ENCODE peak calls at places on chromosomes 4 and X, in ten cellular contexts. One of them, this sample, is unnamed.

GRCh38 chr4:83870551-83870950 is 334.6 kb downstream of the GPAT3 start:
- DNase-seq in GM23338: no peak
- DNase-seq in OCI-LY7: no peak
- DNase-seq in H9: no peak
- DNase-seq in mammary epithelial cell: no peak
- DNase-seq in tibial nerve: no peak
- DNase-seq in GM12878: no peak
- DNase-seq in IMR-90: no peak
- DNase-seq in body of pancreas: no peak
- DNase-seq in pancreas: no peak
- DNase-seq in this sample: no peak

GRCh38 chr4:121140712-121141111 is 23.4 kb downstream of the TNIP3 start:
- DNase-seq in GM23338: no peak
- DNase-seq in OCI-LY7: no peak
- DNase-seq in H9: no peak
- DNase-seq in mammary epithelial cell: no peak
- DNase-seq in tibial nerve: no peak
- DNase-seq in GM12878: no peak
- DNase-seq in IMR-90: peak
- DNase-seq in body of pancreas: no peak
- DNase-seq in pancreas: no peak
- DNase-seq in this sample: no peak

GRCh38 chr4:150976478-150977118 is 38.5 kb downstream of the LRBA start:
- DNase-seq in GM23338: peak
- DNase-seq in OCI-LY7: no peak
- DNase-seq in H9: peak
- DNase-seq in mammary epithelial cell: no peak
- DNase-seq in tibial nerve: no peak
- DNase-seq in GM12878: no peak
- DNase-seq in IMR-90: no peak
- DNase-seq in body of pancreas: no peak
- DNase-seq in pancreas: no peak
- DNase-seq in this sample: no peak

GRCh38 chrX:121407627-121408026 is 360.2 kb downstream of the GLUD2 start:
- DNase-seq in GM23338: peak
- DNase-seq in OCI-LY7: no peak
- DNase-seq in H9: peak
- DNase-seq in mammary epithelial cell: no peak
- DNase-seq in tibial nerve: no peak
- DNase-seq in GM12878: no peak
- DNase-seq in IMR-90: no peak
- DNase-seq in body of pancreas: no peak
- DNase-seq in pancreas: no peak
- DNase-seq in this sample: no peak

GRCh38 chr4:23775694-23776093 is 114.2 kb downstream of the PPARGC1A start:
- DNase-seq in GM23338: no peak
- DNase-seq in OCI-LY7: no peak
- DNase-seq in H9: peak
- DNase-seq in mammary epithelial cell: peak
- DNase-seq in tibial nerve: no peak
- DNase-seq in GM12878: no peak
- DNase-seq in IMR-90: no peak
- DNase-seq in body of pancreas: peak
- DNase-seq in pancreas: no peak
- DNase-seq in this sample: no peak

GRCh38 chr4:20299515-20299914 is 47.8 kb downstream of the SLIT2 start:
- DNase-seq in GM23338: peak
- DNase-seq in OCI-LY7: peak
- DNase-seq in H9: no peak
- DNase-seq in mammary epithelial cell: no peak
- DNase-seq in tibial nerve: no peak
- DNase-seq in GM12878: no peak
- DNase-seq in IMR-90: peak
- DNase-seq in body of pancreas: no peak
- DNase-seq in pancreas: no peak
- DNase-seq in this sample: no peak

GRCh38 chr4:53479731-53480525 is 102.5 kb downstream of the FIP1L1 start:
- DNase-seq in GM23338: no peak
- DNase-seq in OCI-LY7: no peak
- DNase-seq in H9: no peak
- DNase-seq in mammary epithelial cell: peak
- DNase-seq in tibial nerve: no peak
- DNase-seq in GM12878: no peak
- DNase-seq in IMR-90: peak
- DNase-seq in body of pancreas: no peak
- DNase-seq in pancreas: no peak
- DNase-seq in this sample: no peak

GRCh38 chrX:88990882-88991582 is 244.0 kb downstream of the CPXCR1 start:
- DNase-seq in GM23338: no peak
- DNase-seq in OCI-LY7: no peak
- DNase-seq in H9: no peak
- DNase-seq in mammary epithelial cell: no peak
- DNase-seq in tibial nerve: no peak
- DNase-seq in GM12878: no peak
- DNase-seq in IMR-90: no peak
- DNase-seq in body of pancreas: no peak
- DNase-seq in pancreas: no peak
- DNase-seq in this sample: no peak

GRCh38 chr4:101885574-101885973 is 95.0 kb downstream of the BANK1 start:
- DNase-seq in GM23338: no peak
- DNase-seq in OCI-LY7: no peak
- DNase-seq in H9: no peak
- DNase-seq in mammary epithelial cell: no peak
- DNase-seq in tibial nerve: no peak
- DNase-seq in GM12878: no peak
- DNase-seq in IMR-90: no peak
- DNase-seq in body of pancreas: no peak
- DNase-seq in pancreas: no peak
- DNase-seq in this sample: no peak

GRCh38 chrX:134374910-134375309 is 85.1 kb upstream of the HPRT1 start:
- DNase-seq in GM23338: no peak
- DNase-seq in OCI-LY7: no peak
- DNase-seq in H9: no peak
- DNase-seq in mammary epithelial cell: no peak
- DNase-seq in tibial nerve: no peak
- DNase-seq in GM12878: no peak
- DNase-seq in IMR-90: no peak
- DNase-seq in body of pancreas: no peak
- DNase-seq in pancreas: no peak
- DNase-seq in this sample: no peak
- H3K27ac ChIP-seq in GM23338: no peak
- H3K27ac ChIP-seq in OCI-LY7: peak
- H3K27ac ChIP-seq in H9: no peak
- H3K27ac ChIP-seq in mammary epithelial cell: no peak
- H3K27ac ChIP-seq in tibial nerve: no peak
- H3K27ac ChIP-seq in GM12878: no peak
- H3K27ac ChIP-seq in IMR-90: no peak
- H3K27ac ChIP-seq in body of pancreas: no peak
- H3K27ac ChIP-seq in pancreas: peak
- H3K27ac ChIP-seq in this sample: no peak

DNA sequence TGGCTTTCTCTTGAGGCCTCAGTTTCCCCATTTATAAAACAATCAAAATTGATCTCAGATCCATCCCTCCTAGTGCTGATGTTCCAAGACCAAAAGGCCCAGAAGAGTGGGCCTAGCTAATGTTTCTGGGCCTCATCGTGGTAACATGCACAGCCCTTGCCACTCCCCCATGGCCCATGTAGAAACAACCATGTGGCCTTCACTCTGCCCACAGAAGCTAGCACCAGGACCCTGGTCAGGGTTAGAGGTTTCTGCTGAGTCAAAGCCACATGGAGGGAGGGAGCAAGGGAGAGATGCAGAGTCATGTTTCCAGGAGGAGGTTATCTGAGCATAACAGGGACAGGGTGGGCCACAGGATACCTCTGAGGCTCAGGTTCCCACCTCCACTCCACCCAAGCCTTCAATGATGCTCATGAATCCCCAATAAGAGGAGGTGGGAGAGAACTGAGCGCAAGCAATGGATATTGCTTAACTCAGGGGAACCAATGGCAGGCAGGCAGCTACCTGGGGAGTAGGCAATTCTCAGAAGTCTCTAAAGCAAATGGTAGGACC is 16.9 kb downstream of the OTUD5 start:
- DNase-seq in GM23338: no peak
- DNase-seq in OCI-LY7: no peak
- DNase-seq in H9: no peak
- DNase-seq in mammary epithelial cell: no peak
- DNase-seq in tibial nerve: no peak
- DNase-seq in GM12878: no peak
- DNase-seq in IMR-90: no peak
- DNase-seq in body of pancreas: no peak
- DNase-seq in pancreas: no peak
- DNase-seq in this sample: no peak
- H3K27ac ChIP-seq in GM23338: no peak
- H3K27ac ChIP-seq in OCI-LY7: peak
- H3K27ac ChIP-seq in H9: no peak
- H3K27ac ChIP-seq in mammary epithelial cell: no peak
- H3K27ac ChIP-seq in tibial nerve: no peak
- H3K27ac ChIP-seq in GM12878: peak
- H3K27ac ChIP-seq in IMR-90: no peak
- H3K27ac ChIP-seq in body of pancreas: no peak
- H3K27ac ChIP-seq in pancreas: no peak
- H3K27ac ChIP-seq in this sample: no peak

GRCh38 chrX:12947545-12948235 is 27.2 kb upstream of the TMSB4X start:
- DNase-seq in GM23338: no peak
- DNase-seq in OCI-LY7: no peak
- DNase-seq in H9: no peak
- DNase-seq in mammary epithelial cell: no peak
- DNase-seq in tibial nerve: no peak
- DNase-seq in GM12878: no peak
- DNase-seq in IMR-90: no peak
- DNase-seq in body of pancreas: peak
- DNase-seq in pancreas: no peak
- DNase-seq in this sample: no peak
- H3K27ac ChIP-seq in GM23338: no peak
- H3K27ac ChIP-seq in OCI-LY7: no peak
- H3K27ac ChIP-seq in H9: no peak
- H3K27ac ChIP-seq in mammary epithelial cell: peak
- H3K27ac ChIP-seq in tibial nerve: no peak
- H3K27ac ChIP-seq in GM12878: peak
- H3K27ac ChIP-seq in IMR-90: no peak
- H3K27ac ChIP-seq in body of pancreas: peak
- H3K27ac ChIP-seq in pancreas: peak
- H3K27ac ChIP-seq in this sample: no peak

GRCh38 chr4:185721190-185721948 is 90.6 kb downstream of the SORBS2 start:
- DNase-seq in GM23338: no peak
- DNase-seq in OCI-LY7: no peak
- DNase-seq in H9: no peak
- DNase-seq in mammary epithelial cell: no peak
- DNase-seq in tibial nerve: no peak
- DNase-seq in GM12878: no peak
- DNase-seq in IMR-90: no peak
- DNase-seq in body of pancreas: no peak
- DNase-seq in pancreas: no peak
- DNase-seq in this sample: no peak
- H3K27ac ChIP-seq in GM23338: no peak
- H3K27ac ChIP-seq in OCI-LY7: no peak
- H3K27ac ChIP-seq in H9: no peak
- H3K27ac ChIP-seq in mammary epithelial cell: no peak
- H3K27ac ChIP-seq in tibial nerve: peak
- H3K27ac ChIP-seq in GM12878: no peak
- H3K27ac ChIP-seq in IMR-90: no peak
- H3K27ac ChIP-seq in body of pancreas: no peak
- H3K27ac ChIP-seq in pancreas: peak
- H3K27ac ChIP-seq in this sample: no peak

DNA sequence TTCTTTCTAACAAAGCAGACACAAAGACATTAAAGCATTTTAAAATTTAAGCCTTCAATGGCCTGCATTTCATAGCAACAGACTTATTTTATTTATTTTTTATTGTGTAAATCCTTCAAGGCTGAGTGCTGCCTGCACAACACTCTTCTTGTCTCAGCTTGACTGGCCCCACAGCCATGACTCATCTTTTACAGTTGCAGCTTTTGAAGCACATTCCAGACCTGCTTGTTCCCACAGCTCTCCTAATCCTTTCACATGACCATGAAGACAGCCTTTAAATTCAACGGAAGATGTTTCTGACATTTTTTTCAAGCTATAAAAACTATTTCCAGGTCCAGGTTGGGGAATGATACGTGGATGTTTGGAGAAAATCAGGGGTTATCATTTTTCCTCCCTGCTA is 276.9 kb upstream of the TACR3 start:
- DNase-seq in GM23338: peak
- DNase-seq in OCI-LY7: no peak
- DNase-seq in H9: peak
- DNase-seq in mammary epithelial cell: peak
- DNase-seq in tibial nerve: no peak
- DNase-seq in GM12878: no peak
- DNase-seq in IMR-90: no peak
- DNase-seq in body of pancreas: peak
- DNase-seq in pancreas: peak
- DNase-seq in this sample: no peak
- H3K27ac ChIP-seq in GM23338: peak
- H3K27ac ChIP-seq in OCI-LY7: no peak
- H3K27ac ChIP-seq in H9: no peak
- H3K27ac ChIP-seq in mammary epithelial cell: peak
- H3K27ac ChIP-seq in tibial nerve: no peak
- H3K27ac ChIP-seq in GM12878: no peak
- H3K27ac ChIP-seq in IMR-90: no peak
- H3K27ac ChIP-seq in body of pancreas: no peak
- H3K27ac ChIP-seq in pancreas: no peak
- H3K27ac ChIP-seq in this sample: no peak

GRCh38 chr4:175351473-175351872 is 433.3 kb downstream of the ADAM29 start:
- DNase-seq in GM23338: no peak
- DNase-seq in OCI-LY7: peak
- DNase-seq in H9: no peak
- DNase-seq in mammary epithelial cell: no peak
- DNase-seq in tibial nerve: no peak
- DNase-seq in GM12878: no peak
- DNase-seq in IMR-90: no peak
- DNase-seq in body of pancreas: no peak
- DNase-seq in pancreas: no peak
- DNase-seq in this sample: no peak

GRCh38 chr4:175350246-175350645 is 432.1 kb downstream of the ADAM29 start:
- DNase-seq in GM23338: no peak
- DNase-seq in OCI-LY7: no peak
- DNase-seq in H9: no peak
- DNase-seq in mammary epithelial cell: no peak
- DNase-seq in tibial nerve: no peak
- DNase-seq in GM12878: no peak
- DNase-seq in IMR-90: no peak
- DNase-seq in body of pancreas: no peak
- DNase-seq in pancreas: no peak
- DNase-seq in this sample: no peak

DNA sequence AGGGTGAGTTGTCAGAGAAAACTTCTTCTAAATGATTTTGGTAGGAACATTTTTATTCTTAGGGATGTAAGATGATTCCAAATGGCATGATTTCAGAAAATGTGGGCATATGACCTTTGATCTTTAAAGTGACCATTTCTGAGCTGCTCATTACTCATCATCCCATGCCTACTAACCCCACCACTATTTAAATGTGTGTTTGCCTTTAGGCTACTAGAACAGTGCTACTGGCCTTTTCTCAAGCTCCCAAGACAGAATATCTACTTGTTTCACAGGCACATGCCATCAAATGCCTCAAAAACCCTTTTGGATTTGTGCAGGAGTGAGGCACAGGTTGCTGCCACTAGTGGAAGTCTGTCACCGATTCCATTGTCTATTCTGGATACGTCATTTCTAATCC is 428.2 kb downstream of the ADAM29 start:
- DNase-seq in GM23338: no peak
- DNase-seq in OCI-LY7: no peak
- DNase-seq in H9: no peak
- DNase-seq in mammary epithelial cell: no peak
- DNase-seq in tibial nerve: no peak
- DNase-seq in GM12878: no peak
- DNase-seq in IMR-90: no peak
- DNase-seq in body of pancreas: no peak
- DNase-seq in pancreas: no peak
- DNase-seq in this sample: no peak
- H3K27ac ChIP-seq in GM23338: no peak
- H3K27ac ChIP-seq in OCI-LY7: no peak
- H3K27ac ChIP-seq in H9: no peak
- H3K27ac ChIP-seq in mammary epithelial cell: no peak
- H3K27ac ChIP-seq in tibial nerve: no peak
- H3K27ac ChIP-seq in GM12878: no peak
- H3K27ac ChIP-seq in IMR-90: no peak
- H3K27ac ChIP-seq in body of pancreas: no peak
- H3K27ac ChIP-seq in pancreas: no peak
- H3K27ac ChIP-seq in this sample: no peak